ENCODE peak calls at places on chromosome 1, in ten cellular contexts. I, C, D, T, K, N, R, M, A and P are unnamed samples.

GRCh38 chr1:221739018-221739676 is 2.7 kb downstream of the DUSP10 start:
- DNase-seq in I (no peak), C (no peak), D (no peak), T (no peak), K (no peak), N (no peak), R (peak; percentile 19), M (peak; percentile 53), A (no peak), P (no peak)

GRCh38 chr1:21814981-21815583 is 3.0 kb downstream of the LDLRAD2 start:
- DNase-seq in I (no peak), C (no peak), D (no peak), T (no peak), K (peak; percentile 51), N (no peak), R (no peak), M (no peak), A (no peak), P (no peak)

GRCh38 chr1:205656236-205656635 is 24.1 kb downstream of the SLC45A3 start:
- DNase-seq in I (no peak), C (no peak), D (no peak), T (no peak), K (no peak), N (no peak), R (no peak), M (no peak), A (no peak), P (no peak)

GRCh38 chr1:6313382-6314265 is 52.7 kb upstream of the GPR153 start:
- DNase-seq in I (no peak), C (no peak), D (no peak), T (no peak), K (no peak), N (no peak), R (no peak), M (peak; percentile 14), A (no peak), P (no peak)

GRCh38 chr1:205976708-205977107 is 26.5 kb downstream of the RAB7B start:
- DNase-seq in I (no peak), C (no peak), D (peak; percentile 23), T (peak; percentile 63), K (no peak), N (peak; percentile 50), R (no peak), M (no peak), A (peak; percentile 56), P (peak; percentile 69)

GRCh38 chr1:45892068-45892785 is 88.8 kb downstream of the MAST2 start:
- DNase-seq in I (peak; percentile 31), C (no peak), D (peak; percentile 78), T (no peak), K (no peak), N (no peak), R (peak; percentile 87), M (no peak), A (peak; percentile 67), P (peak; percentile 76)

GRCh38 chr1:16143566-16144324 is 12.1 kb downstream of the EPHA2 start:
- DNase-seq in I (peak; percentile 89), C (no peak), D (no peak), T (no peak), K (peak; percentile 90), N (no peak), R (peak; percentile 54), M (peak; percentile 97), A (peak; percentile 86), P (peak; percentile 86)

GRCh38 chr1:8813016-8813763 is 4.2 kb downstream of the RERE start:
- DNase-seq in I (no peak), C (no peak), D (no peak), T (no peak), K (no peak), N (no peak), R (peak; percentile 24), M (no peak), A (no peak), P (no peak)

GRCh38 chr1:54080598-54081049 is 27.2 kb downstream of the TCEANC2 start:
- DNase-seq in I (no peak), C (no peak), D (no peak), T (no peak), K (no peak), N (no peak), R (no peak), M (no peak), A (no peak), P (no peak)

GRCh38 chr1:36968730-36969129 is 65.6 kb downstream of the GRIK3 start:
- DNase-seq in I (no peak), C (no peak), D (no peak), T (no peak), K (no peak), N (no peak), R (no peak), M (no peak), A (no peak), P (no peak)

GRCh38 chr1:226425431-226426031 is 17.6 kb upstream of the PARP1 start:
- DNase-seq in I (no peak), C (no peak), D (no peak), T (no peak), K (no peak), N (no peak), R (no peak), M (peak; percentile 33), A (no peak), P (no peak)

GRCh38 chr1:172397221-172397620 is 23.3 kb upstream of the C1orf105 start:
- DNase-seq in I (no peak), C (no peak), D (no peak), T (no peak), K (no peak), N (no peak), R (peak; percentile 71), M (no peak), A (no peak), P (no peak)

GRCh38 chr1:10213186-10213585 is 2.8 kb downstream of the KIF1B start:
- DNase-seq in I (no peak), C (no peak), D (no peak), T (no peak), K (no peak), N (no peak), R (no peak), M (no peak), A (no peak), P (no peak)

GRCh38 chr1:115557715-115558114 is 84.1 kb upstream of the VANGL1 start:
- DNase-seq in I (no peak), C (no peak), D (no peak), T (no peak), K (no peak), N (no peak), R (no peak), M (no peak), A (no peak), P (peak; percentile 73)

DNA sequence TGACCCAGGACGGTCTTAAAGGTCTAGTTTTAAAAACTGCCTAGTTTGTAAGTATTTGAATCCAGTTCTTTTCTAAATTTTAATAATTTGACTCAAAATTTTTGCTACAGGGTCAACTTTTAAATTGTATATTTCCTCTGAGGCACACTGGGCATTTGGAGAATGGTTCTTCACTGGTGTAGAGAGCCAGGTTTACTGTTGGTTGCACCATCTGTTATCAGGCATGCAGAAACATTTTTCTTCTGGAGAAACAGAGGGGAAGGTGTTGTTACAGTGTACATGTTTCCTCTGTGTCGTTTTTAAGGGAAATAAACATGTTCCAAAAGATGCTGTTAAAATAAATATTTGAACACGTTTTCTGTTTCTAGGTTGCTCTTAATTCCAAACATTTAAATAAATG is 39.0 kb upstream of the RWDD3 start:
- DNase-seq in I (no peak), C (no peak), D (no peak), T (no peak), K (no peak), N (no peak), R (no peak), M (no peak), A (no peak), P (no peak)
- H3K27ac ChIP-seq in I (no peak overlapping the region), C (no peak overlapping the region), D (no peak overlapping the region), T (no peak overlapping the region), K (no peak overlapping the region), N (no peak overlapping the region), R (no peak overlapping the region), M (no peak overlapping the region), A (no peak overlapping the region), P (no peak overlapping the region)

GRCh38 chr1:25068829-25069228 is 138.8 kb upstream of the RUNX3 start:
- DNase-seq in I (no peak), C (no peak), D (no peak), T (no peak), K (no peak), N (no peak), R (no peak), M (peak; percentile 20), A (no peak), P (no peak)
- TF ChIP-seq CTCF in I (no peak), C (no peak), D (no peak), T (no peak), K (no peak), N (peak; percentile 34), R (peak; percentile 2), M (peak; percentile 53), A (no peak), P (peak; percentile 38)

GRCh38 chr1:1292442-1292779 is 12.2 kb downstream of the SCNN1D start:
- DNase-seq in I (no peak), C (no peak), D (no peak), T (no peak), K (no peak), N (no peak), R (no peak), M (no peak), A (no peak), P (no peak)

GRCh38 chr1:1292851-1293250 is 12.6 kb downstream of the SCNN1D start:
- DNase-seq in I (no peak), C (no peak), D (no peak), T (no peak), K (no peak), N (no peak), R (no peak), M (no peak), A (no peak), P (no peak)

GRCh38 chr1:1293258-1293617 is 13.0 kb downstream of the SCNN1D start:
- DNase-seq in I (no peak), C (no peak), D (no peak), T (no peak), K (no peak), N (no peak), R (no peak), M (no peak), A (no peak), P (no peak)

GRCh38 chr1:1291023-1291528 is 10.8 kb downstream of the SCNN1D start:
- DNase-seq in I (no peak), C (no peak), D (no peak), T (no peak), K (peak; percentile 46), N (no peak), R (no peak), M (peak; percentile 65), A (no peak), P (no peak)

GRCh38 chr1:1291611-1292441 is 11.6 kb downstream of the SCNN1D start:
- DNase-seq in I (peak; percentile 74), C (no peak), D (no peak), T (peak; percentile 84), K (peak; percentile 88), N (peak; percentile 84), R (peak; percentile 61), M (peak; percentile 89), A (peak; percentile 89), P (no peak)
- H3K27ac ChIP-seq in I (no peak overlapping the region), C (no peak overlapping the region), D (no peak overlapping the region), T (no peak overlapping the region), K (no peak overlapping the region), N (no peak overlapping the region), R (no peak overlapping the region), M (no peak overlapping the region), A (no peak overlapping the region), P (no peak overlapping the region)

DNA sequence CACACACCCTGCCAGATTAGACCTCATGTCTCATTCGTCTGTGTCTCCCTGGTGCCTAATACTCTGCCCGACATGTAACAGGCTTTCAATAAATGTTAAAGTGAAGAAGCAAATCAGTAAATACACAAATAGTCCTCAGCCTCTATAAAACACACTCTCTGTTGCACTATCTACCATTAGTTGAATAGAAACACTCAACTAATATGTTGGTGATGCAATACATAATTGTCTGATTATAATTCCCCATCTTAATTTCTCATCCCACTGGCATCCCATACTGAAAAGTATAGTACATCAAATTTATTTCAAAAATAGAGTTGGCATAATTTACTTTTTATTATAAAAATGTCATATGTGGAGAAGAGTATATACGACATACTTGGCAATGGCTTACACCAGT is 162.4 kb downstream of the PAPPA2 start:
- DNase-seq in I (no peak), C (no peak), D (no peak), T (no peak), K (no peak), N (no peak), R (no peak), M (no peak), A (no peak), P (no peak)
- TF ChIP-seq CTCF in I (no peak), C (no peak), D (no peak), T (no peak), K (no peak), N (no peak), R (no peak), M (no peak), A (no peak), P (no peak)